ENCODE peak calls at places on chromosomes 11 and 22, in seven cellular contexts. One of them, this sample, is unnamed.

GRCh38 chr22:41781508-41781906 is 19.0 kb upstream of the CCDC134 start:
- DNase-seq in breast epithelium: no peak
- DNase-seq in spleen: no peak
- DNase-seq in sigmoid colon: no peak
- DNase-seq in stomach: no peak
- DNase-seq in K562: no peak
- DNase-seq in HCT116: no peak
- DNase-seq in this sample: no peak

GRCh38 chr11:65779919-65780769 is 632 bp downstream of the AP5B1 start:
- DNase-seq in spleen: peak
- DNase-seq in sigmoid colon: peak
- DNase-seq in HCT116: peak
- DNase-seq in stomach: peak
- DNase-seq in breast epithelium: peak
- DNase-seq in K562: peak
- DNase-seq in this sample: peak

GRCh38 chr11:29751618-29752017 is 265.2 kb downstream of the KCNA4 start:
- DNase-seq in spleen: no peak
- DNase-seq in HCT116: no peak
- DNase-seq in stomach: no peak
- DNase-seq in K562: no peak
- DNase-seq in breast epithelium: no peak
- DNase-seq in sigmoid colon: no peak
- DNase-seq in this sample: no peak

GRCh38 chr22:42648017-42648367 is 1.2 kb downstream of the CYB5R3 start:
- DNase-seq in breast epithelium: no peak
- DNase-seq in HCT116: no peak
- DNase-seq in sigmoid colon: no peak
- DNase-seq in spleen: no peak
- DNase-seq in stomach: no peak
- DNase-seq in K562: no peak
- DNase-seq in this sample: no peak

GRCh38 chr11:25860677-25861445 is 471.1 kb upstream of the ANO3 start:
- DNase-seq in stomach: no peak
- DNase-seq in sigmoid colon: no peak
- DNase-seq in HCT116: no peak
- DNase-seq in breast epithelium: no peak
- DNase-seq in spleen: no peak
- DNase-seq in K562: no peak
- DNase-seq in this sample: no peak

GRCh38 chr22:24436553-24436952 is 9.2 kb downstream of the ADORA2A start:
- DNase-seq in sigmoid colon: no peak
- DNase-seq in spleen: peak
- DNase-seq in stomach: no peak
- DNase-seq in HCT116: no peak
- DNase-seq in K562: no peak
- DNase-seq in breast epithelium: no peak
- DNase-seq in this sample: no peak

GRCh38 chr11:11072067-11072466 is 214.2 kb upstream of the ZBED5 start:
- DNase-seq in sigmoid colon: no peak
- DNase-seq in HCT116: no peak
- DNase-seq in stomach: no peak
- DNase-seq in breast epithelium: no peak
- DNase-seq in K562: no peak
- DNase-seq in spleen: no peak
- DNase-seq in this sample: no peak

GRCh38 chr22:22853713-22854112 is 33.9 kb upstream of the IGLL5 start:
- DNase-seq in HCT116: no peak
- DNase-seq in K562: no peak
- DNase-seq in stomach: no peak
- DNase-seq in breast epithelium: no peak
- DNase-seq in sigmoid colon: no peak
- DNase-seq in spleen: no peak
- DNase-seq in this sample: no peak

GRCh38 chr11:47337229-47337924 is 15.1 kb downstream of the MYBPC3 start:
- DNase-seq in stomach: no peak
- DNase-seq in HCT116: peak
- DNase-seq in spleen: no peak
- DNase-seq in sigmoid colon: no peak
- DNase-seq in breast epithelium: no peak
- DNase-seq in K562: peak
- DNase-seq in this sample: no peak

GRCh38 chr11:64385953-64386704 is 27.2 kb downstream of the RPS6KA4 start:
- DNase-seq in K562: no peak
- DNase-seq in HCT116: peak
- DNase-seq in breast epithelium: peak
- DNase-seq in stomach: no peak
- DNase-seq in spleen: no peak
- DNase-seq in sigmoid colon: no peak
- DNase-seq in this sample: no peak

GRCh38 chr11:117191680-117192400 is 7.3 kb upstream of the TAGLN start:
- DNase-seq in sigmoid colon: peak
- DNase-seq in breast epithelium: no peak
- DNase-seq in spleen: no peak
- DNase-seq in K562: no peak
- DNase-seq in stomach: no peak
- DNase-seq in HCT116: no peak
- DNase-seq in this sample: no peak

GRCh38 chr11:57597971-57598830 is 716 bp downstream of the SERPING1 start:
- DNase-seq in sigmoid colon: peak
- DNase-seq in HCT116: no peak
- DNase-seq in breast epithelium: peak
- DNase-seq in spleen: peak
- DNase-seq in K562: peak
- DNase-seq in stomach: peak
- DNase-seq in this sample: no peak

GRCh38 chr22:35409783-35410662 is 10.1 kb downstream of the MCM5 start:
- DNase-seq in spleen: peak
- DNase-seq in K562: no peak
- DNase-seq in HCT116: no peak
- DNase-seq in stomach: no peak
- DNase-seq in sigmoid colon: no peak
- DNase-seq in breast epithelium: no peak
- DNase-seq in this sample: peak

GRCh38 chr11:34721646-34722045 is 100.8 kb downstream of the EHF start:
- DNase-seq in HCT116: no peak
- DNase-seq in K562: no peak
- DNase-seq in spleen: no peak
- DNase-seq in breast epithelium: no peak
- DNase-seq in stomach: no peak
- DNase-seq in sigmoid colon: no peak
- DNase-seq in this sample: no peak

GRCh38 chr22:32850591-32851517 is 49.3 kb downstream of the TIMP3 start:
- DNase-seq in stomach: peak
- DNase-seq in breast epithelium: peak
- DNase-seq in HCT116: no peak
- DNase-seq in K562: no peak
- DNase-seq in sigmoid colon: peak
- DNase-seq in spleen: no peak
- DNase-seq in this sample: no peak

GRCh38 chr11:133946541-133947297 is 10.0 kb downstream of the IGSF9B start:
- DNase-seq in HCT116: no peak
- DNase-seq in breast epithelium: no peak
- DNase-seq in stomach: no peak
- DNase-seq in spleen: peak
- DNase-seq in K562: no peak
- DNase-seq in sigmoid colon: no peak
- DNase-seq in this sample: no peak

GRCh38 chr11:95692526-95693270 is 96.9 kb downstream of the FAM76B start:
- DNase-seq in K562: no peak
- DNase-seq in spleen: no peak
- DNase-seq in sigmoid colon: no peak
- DNase-seq in HCT116: no peak
- DNase-seq in stomach: no peak
- DNase-seq in breast epithelium: no peak
- DNase-seq in this sample: no peak

GRCh38 chr11:131392528-131393255 is 22.3 kb downstream of the NTM start:
- DNase-seq in sigmoid colon: no peak
- DNase-seq in K562: peak
- DNase-seq in stomach: no peak
- DNase-seq in HCT116: no peak
- DNase-seq in breast epithelium: no peak
- DNase-seq in spleen: no peak
- DNase-seq in this sample: no peak

GRCh38 chr11:103338621-103339484 is 229.6 kb downstream of the DYNC2H1 start:
- DNase-seq in K562: no peak
- DNase-seq in sigmoid colon: no peak
- DNase-seq in breast epithelium: no peak
- DNase-seq in HCT116: no peak
- DNase-seq in stomach: no peak
- DNase-seq in spleen: no peak
- DNase-seq in this sample: no peak

GRCh38 chr11:118099838-118100570 is 13.2 kb upstream of the SMIM35 start:
- DNase-seq in breast epithelium: no peak
- DNase-seq in HCT116: no peak
- DNase-seq in K562: no peak
- DNase-seq in stomach: no peak
- DNase-seq in spleen: no peak
- DNase-seq in sigmoid colon: peak
- DNase-seq in this sample: no peak

GRCh38 chr22:50528682-50529415 is 963 bp downstream of the TYMP start:
- DNase-seq in HCT116: no peak
- DNase-seq in spleen: no peak
- DNase-seq in breast epithelium: no peak
- DNase-seq in stomach: no peak
- DNase-seq in sigmoid colon: no peak
- DNase-seq in K562: no peak
- DNase-seq in this sample: no peak

GRCh38 chr22:50530857-50531545 is 1.2 kb upstream of the TYMP start:
- DNase-seq in K562: no peak
- DNase-seq in HCT116: peak
- DNase-seq in stomach: peak
- DNase-seq in breast epithelium: peak
- DNase-seq in spleen: peak
- DNase-seq in sigmoid colon: peak
- DNase-seq in this sample: peak

GRCh38 chr22:50531546-50532352 is 1.9 kb upstream of the TYMP start:
- DNase-seq in spleen: peak
- DNase-seq in breast epithelium: peak
- DNase-seq in K562: no peak
- DNase-seq in sigmoid colon: peak
- DNase-seq in stomach: peak
- DNase-seq in HCT116: no peak
- DNase-seq in this sample: peak

GRCh38 chr22:50529416-50530279 is at the start of gene TYMP:
- DNase-seq in sigmoid colon: peak
- DNase-seq in spleen: no peak
- DNase-seq in stomach: peak
- DNase-seq in K562: no peak
- DNase-seq in HCT116: no peak
- DNase-seq in breast epithelium: peak
- DNase-seq in this sample: peak

DNA sequence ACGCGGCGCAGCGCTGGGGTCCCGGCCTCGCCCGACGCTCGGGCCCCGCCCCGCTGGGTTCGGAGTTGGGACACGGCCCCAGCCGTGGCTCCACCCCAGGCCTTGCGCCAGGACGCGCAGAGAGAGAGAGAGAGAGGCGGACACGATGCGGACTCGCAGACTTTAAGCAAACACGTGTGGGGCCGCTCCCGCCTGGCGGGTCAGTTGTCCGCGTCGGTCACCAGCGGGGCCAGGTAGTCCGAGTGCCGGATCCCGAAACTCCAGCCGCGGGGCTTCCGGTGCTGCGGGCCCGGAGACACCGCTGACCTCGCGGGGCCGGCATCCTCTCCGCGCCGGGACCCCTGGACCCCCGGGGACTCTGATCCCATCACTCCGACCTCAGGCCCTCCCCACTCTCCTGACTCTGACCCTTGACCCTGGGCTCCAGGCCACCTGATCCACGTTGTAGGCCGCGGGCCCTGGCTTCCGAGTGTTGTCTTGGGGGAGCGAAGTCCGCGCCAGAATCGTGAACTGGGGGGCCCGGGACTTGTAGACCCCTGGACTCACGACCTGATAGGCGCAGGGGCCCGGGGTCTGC is 556 bp upstream of the TYMP start:
- DNase-seq in sigmoid colon: peak
- DNase-seq in stomach: peak
- DNase-seq in breast epithelium: peak
- DNase-seq in HCT116: peak
- DNase-seq in spleen: peak
- DNase-seq in K562: no peak
- DNase-seq in this sample: peak
- TF ChIP-seq POLR2AphosphoS5 in sigmoid colon: peak
- TF ChIP-seq POLR2AphosphoS5 in stomach: peak
- TF ChIP-seq POLR2AphosphoS5 in breast epithelium: peak
- TF ChIP-seq POLR2AphosphoS5 in HCT116: peak
- TF ChIP-seq POLR2AphosphoS5 in spleen: peak
- TF ChIP-seq POLR2AphosphoS5 in K562: no peak
- TF ChIP-seq POLR2AphosphoS5 in this sample: no peak

DNA sequence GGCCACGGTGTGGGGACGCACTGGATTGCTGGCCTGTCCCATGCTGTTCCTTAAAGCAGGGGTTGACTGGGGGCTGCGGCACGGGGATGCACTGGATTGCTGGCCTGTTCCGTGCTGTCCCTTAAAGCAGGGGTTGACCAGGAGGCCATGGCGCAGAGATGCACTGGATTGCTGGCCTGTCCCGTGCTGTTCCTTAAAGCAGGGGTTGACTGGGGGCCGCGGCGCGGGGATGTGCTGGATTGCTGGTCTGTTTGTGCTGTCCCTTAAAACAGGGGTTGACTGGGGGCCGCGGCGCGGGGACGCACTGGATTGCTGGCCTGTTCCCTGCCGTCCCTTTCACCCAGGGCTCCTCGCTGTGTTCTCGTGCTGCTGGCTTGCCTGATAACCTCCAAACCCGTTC is 383.4 kb downstream of the TBC1D22A start:
- DNase-seq in K562: no peak
- DNase-seq in stomach: no peak
- DNase-seq in spleen: no peak
- DNase-seq in breast epithelium: no peak
- DNase-seq in HCT116: no peak
- DNase-seq in sigmoid colon: no peak
- DNase-seq in this sample: no peak
- TF ChIP-seq POLR2A in K562: no peak
- TF ChIP-seq POLR2A in stomach: no peak
- TF ChIP-seq POLR2A in spleen: no peak
- TF ChIP-seq POLR2A in breast epithelium: no peak
- TF ChIP-seq POLR2A in HCT116: no peak
- TF ChIP-seq POLR2A in sigmoid colon: no peak
- TF ChIP-seq POLR2A in this sample: no peak

DNA sequence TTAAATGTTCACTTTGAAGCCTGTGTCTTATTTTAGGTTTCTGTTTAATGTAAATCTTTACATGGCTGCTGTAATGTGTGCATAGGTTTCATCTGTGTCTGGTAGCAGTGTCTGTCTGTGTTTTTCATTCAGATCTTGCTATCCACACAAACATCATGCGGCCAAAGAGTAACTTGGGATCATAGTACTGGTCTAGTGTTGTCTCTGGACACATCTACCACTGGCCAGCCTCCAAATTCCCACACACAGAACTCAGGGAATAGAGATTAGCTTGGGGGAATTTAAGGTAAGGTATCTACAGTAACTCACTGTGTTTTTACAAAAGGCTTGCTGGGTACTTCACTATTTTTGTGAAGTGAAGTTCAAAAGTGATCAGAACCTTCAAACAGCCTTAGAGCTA is 32.1 kb upstream of the ZNF143 start:
- DNase-seq in K562: no peak
- DNase-seq in sigmoid colon: no peak
- DNase-seq in breast epithelium: no peak
- DNase-seq in HCT116: no peak
- DNase-seq in stomach: no peak
- DNase-seq in spleen: no peak
- DNase-seq in this sample: no peak
- TF ChIP-seq POLR2AphosphoS5 in K562: no peak
- TF ChIP-seq POLR2AphosphoS5 in sigmoid colon: no peak
- TF ChIP-seq POLR2AphosphoS5 in breast epithelium: no peak
- TF ChIP-seq POLR2AphosphoS5 in HCT116: no peak
- TF ChIP-seq POLR2AphosphoS5 in stomach: no peak
- TF ChIP-seq POLR2AphosphoS5 in spleen: no peak
- TF ChIP-seq POLR2AphosphoS5 in this sample: no peak

GRCh38 chr22:50548046-50548912 is 2.6 kb downstream of the KLHDC7B start:
- DNase-seq in spleen: peak
- DNase-seq in breast epithelium: no peak
- DNase-seq in sigmoid colon: no peak
- DNase-seq in stomach: no peak
- DNase-seq in K562: no peak
- DNase-seq in HCT116: no peak
- DNase-seq in this sample: peak
- TF ChIP-seq POLR2A in spleen: peak
- TF ChIP-seq POLR2A in breast epithelium: no peak
- TF ChIP-seq POLR2A in sigmoid colon: no peak
- TF ChIP-seq POLR2A in stomach: no peak
- TF ChIP-seq POLR2A in K562: no peak
- TF ChIP-seq POLR2A in HCT116: no peak
- TF ChIP-seq POLR2A in this sample: no peak